ENCODE peak calls at places on chromosomes 12 and 14, in four cellular contexts. M is activated CD4-positive, alpha-beta T cell treated with anti-CD3 and anti-CD28 coated beads, Interleukin-2, amount 10 ng/mL, durations not matched to agents 7 days and 5 days; Q is HEK293T; P is mesothelial cell of epicardium. R is an unnamed sample.

GRCh38 chr14:75794615-75795038 is 133.6 kb downstream of the TTLL5 start:
- DNase-seq in M (no peak), Q (no peak), P (no peak), R (no peak)

GRCh38 chr12:40192704-40193255 is 32.0 kb upstream of the LRRK2 start:
- DNase-seq in M (peak), Q (no peak), P (no peak), R (peak)

GRCh38 chr12:11727133-11727664 is 77.7 kb downstream of the ETV6 start:
- DNase-seq in Q (no peak), P (no peak), M (peak), R (peak)

GRCh38 chr14:90820958-90821357 is 4.7 kb upstream of the TTC7B start:
- DNase-seq in P (no peak), Q (no peak), M (peak), R (peak)

GRCh38 chr12:86230516-86231146 is 25.6 kb downstream of the MGAT4C start:
- DNase-seq in M (no peak), Q (no peak), P (no peak), R (no peak)

GRCh38 chr12:71504471-71504852 is 64.9 kb downstream of the LGR5 start:
- DNase-seq in M (no peak), Q (peak), P (no peak), R (no peak)

GRCh38 chr14:99430491-99430890 is 50.2 kb downstream of the SETD3 start:
- DNase-seq in P (no peak), M (peak), Q (peak), R (no peak)

GRCh38 chr14:61968207-61968606 is 206.0 kb downstream of the SNAPC1 start:
- DNase-seq in Q (no peak), P (no peak), M (no peak), R (no peak)

GRCh38 chr14:52827426-52827825 is 36.0 kb upstream of the GNPNAT1 start:
- DNase-seq in Q (no peak), M (no peak), P (no peak), R (no peak)

GRCh38 chr12:57838594-57839302 is 7.8 kb downstream of the CTDSP2 start:
- DNase-seq in Q (no peak), M (peak), P (no peak), R (no peak)

GRCh38 chr14:28303248-28303647 is 463.3 kb upstream of the FOXG1 start:
- DNase-seq in Q (no peak), P (no peak), M (no peak), R (no peak)

GRCh38 chr14:71591929-71592328 is 340.3 kb upstream of the RGS6 start:
- DNase-seq in Q (no peak), M (peak), P (no peak), R (no peak)

GRCh38 chr14:52695481-52696091 is at the start of gene ERO1A:
- DNase-seq in M (peak), P (peak), Q (peak), R (peak)

GRCh38 chr12:24561882-24562760 is 386.8 kb downstream of the BCAT1 start:
- DNase-seq in P (peak), Q (peak), M (no peak), R (peak)

GRCh38 chr12:46160081-46160980 is 108.5 kb downstream of the SLC38A1 start:
- DNase-seq in Q (peak), M (no peak), P (no peak), R (peak)